ENCODE peak calls at places on chromosomes 13 and 19, in five cellular contexts. U is adrenal gland, M is stomach, S is A549, O is suprapubic skin. T is an unnamed sample.

GRCh38 chr13:50208826-50209335 is 193.6 kb downstream of the KCNRG start:
- DNase-seq in M (peak), O (peak), U (peak), S (peak), T (peak)

GRCh38 chr19:3471954-3472655 is 8.2 kb downstream of the SMIM24 start:
- DNase-seq in S (no peak), O (no peak), U (peak), M (peak), T (no peak)

GRCh38 chr13:27857271-27857670 is 62.5 kb upstream of the PDX1 start:
- DNase-seq in M (no peak), O (no peak), S (no peak), U (no peak), T (no peak)

GRCh38 chr19:7099597-7099921 is 30.1 kb downstream of the ZNF557 start:
- DNase-seq in O (no peak), M (no peak), S (no peak), U (no peak), T (no peak)

GRCh38 chr19:46713781-46714522 is 3.0 kb downstream of the PRKD2 start:
- DNase-seq in O (peak), U (peak), S (peak), M (peak), T (peak)

GRCh38 chr13:75771818-75772217 is 135.7 kb downstream of the LMO7 start:
- DNase-seq in U (no peak), M (no peak), S (peak), O (no peak), T (no peak)

GRCh38 chr13:27826379-27827353 is 34.4 kb downstream of the GSX1 start:
- DNase-seq in M (peak), S (peak), U (peak), O (peak), T (peak)

GRCh38 chr13:65217459-65217858 is 2012.7 kb downstream of the PCDH9 start:
- DNase-seq in O (no peak), S (no peak), M (no peak), U (no peak), T (no peak)

GRCh38 chr13:43751624-43752023 is 35.1 kb downstream of the ENOX1 start:
- DNase-seq in M (no peak), S (no peak), O (no peak), U (no peak), T (no peak)

GRCh38 chr13:93328943-93329342 is 102.3 kb downstream of the GPC6 start:
- DNase-seq in U (no peak), M (no peak), S (no peak), O (no peak), T (no peak)

GRCh38 chr13:59776924-59777690 is 386.6 kb downstream of the DIAPH3 start:
- DNase-seq in O (no peak), M (no peak), S (no peak), U (no peak), T (no peak)

GRCh38 chr13:109941221-109941620 is 154.8 kb upstream of the IRS2 start:
- DNase-seq in S (no peak), U (no peak), O (no peak), M (no peak), T (no peak)

GRCh38 chr19:11105014-11105636 is 15.9 kb downstream of the LDLR start:
- DNase-seq in U (no peak), M (no peak), S (no peak), O (no peak), T (no peak)
- TF ChIP-seq POLR2A in U (no peak), M (no peak), S (no peak), O (no peak), T (no peak)

DNA sequence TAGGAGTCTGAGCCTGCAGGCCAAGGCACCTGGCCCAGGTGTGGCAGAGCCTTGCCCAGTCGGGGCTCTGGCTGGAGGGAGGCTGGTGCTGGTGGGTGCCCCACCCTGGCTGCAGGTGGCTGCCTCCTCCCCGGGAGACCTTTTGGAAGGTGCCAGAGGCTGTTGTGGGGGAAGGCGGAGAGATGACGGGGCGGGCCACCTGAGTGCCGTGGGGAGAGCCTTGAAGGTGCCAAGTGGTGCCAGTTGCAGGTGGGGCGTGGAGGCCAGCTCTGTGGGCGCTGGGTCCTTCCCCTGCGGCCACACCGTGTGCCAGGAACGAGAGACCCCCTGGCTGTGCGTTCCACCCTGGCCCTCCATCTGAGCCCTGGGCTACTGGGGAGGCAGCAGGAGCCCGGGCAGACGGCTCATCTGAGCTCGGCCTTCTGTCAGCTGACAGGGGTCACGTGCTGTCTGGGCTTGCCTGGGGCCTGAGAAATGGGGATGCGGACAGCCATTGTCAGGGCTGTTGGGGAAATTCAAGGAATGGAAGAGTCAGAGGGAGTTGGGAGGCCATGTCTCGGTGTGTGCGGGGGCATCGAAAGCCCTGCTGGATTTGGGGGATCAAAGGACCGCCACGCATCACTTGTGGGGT is 20.9 kb downstream of the CEBPA start:
- DNase-seq in S (no peak), O (no peak), M (no peak), U (no peak), T (no peak)
- H3K4me3 ChIP-seq in S (no peak), O (no peak), M (no peak), U (no peak), T (no peak)

GRCh38 chr13:51996660-51997059 is 14.6 kb downstream of the ATP7B start:
- DNase-seq in O (no peak), M (no peak), S (no peak), U (no peak), T (no peak)
- TF ChIP-seq POLR2A in O (no peak), M (no peak), S (no peak), U (no peak), T (no peak)

GRCh38 chr13:101736551-101736950 is 284.1 kb downstream of the ITGBL1 start:
- DNase-seq in S (no peak), U (no peak), M (no peak), O (no peak), T (no peak)

GRCh38 chr13:101738336-101738735 is 285.9 kb downstream of the ITGBL1 start:
- DNase-seq in U (no peak), O (no peak), M (no peak), S (no peak), T (no peak)

DNA sequence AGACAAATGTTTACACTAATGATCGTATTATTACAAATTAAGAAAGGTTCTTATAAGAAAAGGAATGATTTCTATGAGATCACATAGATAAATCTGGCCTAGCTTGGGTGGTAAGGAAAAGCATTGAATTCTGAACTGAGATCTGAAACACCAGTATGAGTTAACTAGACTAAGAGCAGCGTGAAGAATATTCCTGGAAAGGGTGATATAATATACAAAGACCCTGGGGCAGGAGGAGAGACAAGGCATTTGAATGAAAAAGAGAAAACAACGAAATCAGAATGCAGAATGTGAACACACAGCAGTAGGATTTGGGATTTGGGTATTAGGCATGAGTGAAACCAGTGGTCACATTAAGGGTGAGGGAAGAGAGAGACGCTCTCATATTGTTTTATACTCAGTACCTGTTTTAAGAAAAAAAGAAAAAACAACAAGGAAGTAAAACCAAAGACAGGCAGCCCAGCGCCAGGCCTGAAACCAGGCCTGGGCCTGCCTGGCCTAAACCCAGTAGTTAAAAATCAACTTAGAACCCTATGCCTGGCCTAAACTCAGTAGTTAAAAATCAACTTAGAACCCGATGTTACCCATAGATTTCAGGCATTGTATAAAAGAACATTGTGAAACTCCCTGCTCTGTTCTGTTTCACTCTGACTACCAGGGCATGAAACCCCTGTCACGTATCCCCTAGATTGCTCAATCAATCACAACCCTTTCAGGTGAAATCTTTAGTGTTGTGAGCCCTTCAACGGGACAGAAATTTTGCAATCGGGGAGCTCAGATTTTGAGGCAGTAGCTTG is 287.1 kb downstream of the ITGBL1 start:
- DNase-seq in O (no peak), S (no peak), M (no peak), U (no peak), T (no peak)
- H3K4me3 ChIP-seq in O (no peak), S (no peak), M (no peak), U (no peak), T (no peak)

GRCh38 chr13:99122171-99122570 is 78.5 kb upstream of the UBAC2 start:
- DNase-seq in S (no peak), U (no peak), O (no peak), M (no peak), T (no peak)
- TF ChIP-seq POLR2A in S (no peak), U (no peak), O (no peak), M (no peak), T (no peak)

GRCh38 chr19:1018932-1019615 is 1.8 kb downstream of the TMEM259 start:
- DNase-seq in M (no peak), S (no peak), U (no peak), O (no peak), T (no peak)
- H3K4me3 ChIP-seq in M (peak), S (peak), U (no peak), O (peak), T (no peak)

DNA sequence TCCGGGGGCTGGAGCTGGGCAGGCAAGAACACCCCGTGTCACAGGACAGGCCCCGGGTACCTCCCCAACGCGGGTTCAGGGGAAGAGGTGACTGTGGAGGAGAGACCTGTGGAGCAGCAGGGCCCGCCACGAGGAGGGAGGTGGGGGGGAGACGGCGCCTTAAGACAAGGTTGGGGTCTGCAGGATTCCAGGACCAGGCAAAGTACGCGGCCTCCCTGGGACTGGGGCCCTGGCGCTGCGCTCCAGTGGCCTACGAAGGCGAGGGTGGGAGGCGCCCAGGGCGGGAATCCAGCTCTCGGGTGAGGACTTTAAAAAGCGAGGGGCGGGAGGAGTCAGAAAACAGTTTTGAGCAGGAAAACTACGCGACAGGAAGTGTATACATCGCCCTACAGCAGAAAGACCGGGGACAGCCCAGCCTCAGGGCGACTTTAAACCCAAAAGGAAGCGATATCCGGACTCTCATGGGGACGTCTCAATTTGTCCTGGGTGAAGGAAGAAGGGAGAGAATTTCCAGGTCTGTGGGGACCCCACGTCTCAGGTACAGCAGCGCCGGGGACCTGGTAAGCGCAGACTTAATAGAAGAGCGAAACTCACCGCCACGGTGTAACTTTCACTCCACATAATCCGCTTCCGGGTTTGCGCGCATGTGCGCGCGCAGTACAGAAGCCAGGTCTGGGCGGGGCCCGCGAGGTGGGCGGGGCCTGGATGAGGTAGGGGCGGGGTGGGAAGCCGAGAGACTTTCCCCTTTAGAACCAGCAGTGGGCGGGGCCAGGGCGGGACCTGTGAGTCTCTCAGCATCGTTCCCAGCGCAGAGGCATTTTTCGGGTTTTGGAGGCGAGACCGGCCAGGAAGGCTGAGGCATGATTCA is at the start of gene ZNF83:
- DNase-seq in U (peak), S (no peak), M (peak), O (peak), T (peak)
- TF ChIP-seq POLR2A in U (no peak), S (no peak), M (no peak), O (peak), T (peak)

GRCh38 chr19:44644391-44645016 is 794 bp downstream of the PVR start:
- DNase-seq in M (no peak), U (no peak), S (peak), O (no peak), T (no peak)

GRCh38 chr19:44646049-44646416 is 2.3 kb downstream of the PVR start:
- DNase-seq in U (no peak), O (no peak), S (no peak), M (no peak), T (no peak)

GRCh38 chr19:44647144-44647543 is 3.4 kb downstream of the PVR start:
- DNase-seq in U (no peak), S (no peak), M (no peak), O (no peak), T (no peak)

GRCh38 chr19:44643605-44644390 is at the start of gene PVR:
- DNase-seq in M (peak), U (peak), S (peak), O (peak), T (peak)

DNA sequence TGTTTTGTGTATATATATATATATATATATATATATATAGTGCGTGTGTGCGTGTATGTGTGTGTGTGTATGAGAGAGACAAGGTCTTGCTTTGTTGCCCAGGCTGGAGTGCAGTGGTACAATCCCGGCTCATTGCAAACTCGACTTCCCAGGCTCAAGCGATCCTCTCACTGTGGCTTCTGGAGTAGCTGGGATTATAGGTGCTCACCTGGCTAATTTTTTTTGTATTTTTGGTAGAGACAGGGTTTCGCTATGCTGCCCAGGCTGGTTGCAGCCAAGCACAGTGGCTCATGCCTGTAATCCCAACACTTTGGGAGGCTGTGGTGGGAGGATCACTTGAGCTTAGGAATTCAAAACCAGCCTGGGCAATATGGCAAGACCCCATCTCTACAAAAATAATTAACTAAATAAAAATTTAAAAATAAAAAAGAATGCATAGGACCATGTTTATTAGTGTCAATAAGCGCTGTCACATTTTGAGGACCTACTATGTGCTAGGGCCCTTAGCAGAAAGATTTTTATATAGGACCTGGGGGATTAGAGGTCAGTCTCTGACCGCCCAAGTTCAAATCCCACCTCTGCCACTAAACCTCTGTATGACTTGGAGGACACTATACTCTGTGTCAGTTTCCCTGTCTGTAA is 1.8 kb downstream of the PVR start:
- DNase-seq in O (no peak), U (no peak), M (no peak), S (no peak), T (no peak)
- H3K4me3 ChIP-seq in O (no peak), U (no peak), M (no peak), S (peak), T (no peak)

GRCh38 chr19:1260749-1261511 is 8.2 kb upstream of the CIRBP start:
- DNase-seq in M (peak), S (peak), O (peak), U (peak), T (peak)

GRCh38 chr19:1259206-1259872 is 9.8 kb upstream of the CIRBP start:
- DNase-seq in S (peak), U (peak), M (peak), O (peak), T (peak)

GRCh38 chr19:1258707-1259205 is 10.4 kb downstream of the MIDN start:
- DNase-seq in M (no peak), O (no peak), U (no peak), S (no peak), T (no peak)

GRCh38 chr19:1261512-1261862 is 7.6 kb upstream of the CIRBP start:
- DNase-seq in O (no peak), S (no peak), U (no peak), M (no peak), T (no peak)

GRCh38 chr19:1259873-1260748 is 9.0 kb upstream of the CIRBP start:
- DNase-seq in S (no peak), M (no peak), U (peak), O (no peak), T (no peak)
- TF ChIP-seq POLR2A in S (no peak), M (no peak), U (no peak), O (no peak), T (no peak)